ENCODE peak calls at places on chromosomes 12 and 14, in four cellular contexts. G is ovary, V is suprapubic skin, Z is prostate gland. O is an unnamed sample.

GRCh38 chr14:26597136-26598080 is at the start of gene NOVA1:
- DNase-seq in G (peak; percentile 30), V (peak; percentile 65), Z (no peak), O (no peak)

GRCh38 chr12:121576851-121577391 is 3.9 kb downstream of the KDM2B start:
- DNase-seq in G (peak; percentile 27), V (no peak), Z (no peak), O (no peak)

GRCh38 chr14:52939427-52939826 is 11.4 kb downstream of the FERMT2 start:
- DNase-seq in G (no peak), V (no peak), Z (no peak), O (no peak)

GRCh38 chr12:106288510-106289195 is 13.9 kb upstream of the TCP11L2 start:
- DNase-seq in G (no peak), V (no peak), Z (no peak), O (no peak)

GRCh38 chr14:62921466-62921865 is 123.8 kb downstream of the KCNH5 start:
- DNase-seq in G (no peak), V (no peak), Z (no peak), O (no peak)

GRCh38 chr12:57632898-57633825 is at the start of gene B4GALNT1:
- DNase-seq in G (no peak), V (peak; percentile 74), Z (no peak), O (no peak)

GRCh38 chr14:103372552-103373304 is 12.5 kb upstream of the MARK3 start:
- DNase-seq in G (no peak), V (no peak), Z (no peak), O (no peak)

GRCh38 chr14:99187858-99188257 is 84.1 kb downstream of the BCL11B start:
- DNase-seq in G (no peak), V (no peak), Z (no peak), O (no peak)

GRCh38 chr12:126907900-126908764 is 1358.8 kb upstream of the TMEM132C start:
- DNase-seq in G (no peak), V (no peak), Z (no peak), O (no peak)

GRCh38 chr14:72665259-72665658 is 228.6 kb downstream of the DPF3 start:
- DNase-seq in G (no peak), V (no peak), Z (no peak), O (no peak)
- TF ChIP-seq POLR2A in G (no peak), V (no peak), Z (no peak), O (no peak)

GRCh38 chr12:120376416-120376815 is 7.5 kb upstream of the MSI1 start:
- DNase-seq in G (no peak), V (no peak), Z (no peak), O (no peak)

GRCh38 chr12:120373683-120374082 is 4.7 kb upstream of the MSI1 start:
- DNase-seq in G (no peak), V (no peak), Z (no peak), O (no peak)

GRCh38 chr12:120377611-120378010 is 8.6 kb upstream of the MSI1 start:
- DNase-seq in G (no peak), V (no peak), Z (no peak), O (no peak)

GRCh38 chr12:120376009-120376408 is 7.0 kb upstream of the MSI1 start:
- DNase-seq in G (no peak), V (no peak), Z (no peak), O (no peak)

DNA sequence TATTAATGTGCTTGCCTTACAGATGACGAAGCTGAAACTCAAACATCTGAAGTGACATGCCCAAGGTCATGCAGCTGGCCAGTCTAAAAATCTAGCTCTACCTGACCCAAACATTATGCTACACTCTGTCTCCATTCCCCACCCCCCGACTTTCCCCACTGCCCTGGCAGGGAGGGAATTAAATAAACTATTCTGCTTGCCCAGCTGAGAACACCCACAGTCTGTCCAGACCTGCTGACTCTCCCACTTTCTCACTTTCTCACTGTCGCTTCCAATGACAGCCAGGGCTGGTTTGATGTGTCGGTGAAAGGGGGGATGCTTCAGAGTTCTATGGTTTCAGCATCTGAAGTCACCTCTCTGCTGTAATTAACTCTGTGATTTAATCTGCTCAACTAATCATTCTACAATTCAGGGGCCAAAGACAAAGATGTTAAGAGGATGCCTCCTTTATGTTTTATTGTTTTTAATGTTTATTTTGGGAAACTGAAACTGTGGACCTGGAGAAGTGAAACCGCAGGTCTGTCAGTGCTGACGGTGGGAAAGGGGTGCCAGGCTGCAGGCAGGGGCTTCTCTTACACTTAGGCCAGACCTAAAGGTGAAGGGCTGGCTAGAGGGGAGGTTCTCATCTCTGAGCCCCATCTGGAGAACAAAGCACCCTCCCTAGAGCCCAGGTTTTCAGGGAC is 8.1 kb upstream of the MSI1 start:
- DNase-seq in G (no peak), V (no peak), Z (no peak), O (no peak)
- H3K27ac ChIP-seq in G (no peak overlapping the region), V (no peak overlapping the region), Z (no peak overlapping the region), O (no peak overlapping the region)

DNA sequence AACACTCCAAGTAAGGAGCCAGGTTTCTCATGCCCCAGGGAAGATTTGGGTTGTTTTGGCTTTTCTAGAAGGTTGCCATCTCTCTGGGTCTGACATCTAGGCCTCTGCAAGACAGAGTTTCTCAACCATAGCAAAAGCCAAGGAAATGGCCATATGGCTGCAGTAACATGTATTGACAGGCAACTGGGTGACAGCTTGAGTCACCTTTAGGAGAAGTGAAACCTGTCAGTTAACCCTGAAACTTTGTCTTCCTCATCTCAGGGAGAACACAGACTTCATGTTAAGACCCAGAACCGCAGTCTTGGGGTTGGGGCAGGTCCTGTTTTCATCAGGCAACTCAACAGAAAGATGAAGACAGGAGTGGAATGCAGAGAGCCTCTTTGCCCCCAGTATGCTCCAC is 46.0 kb upstream of the PLBD1 start:
- DNase-seq in G (no peak), V (no peak), Z (no peak), O (no peak)
- TF ChIP-seq POLR2A in G (no peak), V (no peak), Z (no peak), O (no peak)

GRCh38 chr14:57656853-57657252 is 163.2 kb upstream of the CCDC198 start:
- DNase-seq in G (no peak), V (no peak), Z (no peak), O (no peak)

GRCh38 chr14:57657487-57657886 is 163.8 kb upstream of the CCDC198 start:
- DNase-seq in G (no peak), V (no peak), Z (no peak), O (no peak)
- H3K27ac ChIP-seq in G (no peak overlapping the region), V (no peak overlapping the region), Z (no peak overlapping the region), O (no peak overlapping the region)

GRCh38 chr12:76108356-76108755 is 23.9 kb upstream of the NAP1L1 start:
- DNase-seq in G (no peak), V (no peak), Z (no peak), O (no peak)
- TF ChIP-seq POLR2A in G (no peak), V (no peak), Z (no peak), O (no peak)

GRCh38 chr12:3107071-3107583 is 29.9 kb downstream of the TSPAN9 start:
- DNase-seq in G (peak; percentile 75), V (no peak), Z (no peak), O (no peak)

GRCh38 chr12:3103806-3104205 is 26.6 kb downstream of the TSPAN9 start:
- DNase-seq in G (no peak), V (no peak), Z (no peak), O (no peak)

GRCh38 chr12:3106564-3106963 is 29.4 kb downstream of the TSPAN9 start:
- DNase-seq in G (no peak), V (no peak), Z (no peak), O (no peak)

GRCh38 chr12:3107954-3108353 is 30.8 kb downstream of the TSPAN9 start:
- DNase-seq in G (no peak), V (no peak), Z (no peak), O (no peak)

GRCh38 chr12:3105690-3106479 is 28.7 kb downstream of the TSPAN9 start:
- DNase-seq in G (no peak), V (no peak), Z (no peak), O (no peak)
- H3K27ac ChIP-seq in G (no peak overlapping the region), V (no peak overlapping the region), Z (no peak overlapping the region), O (no peak overlapping the region)

DNA sequence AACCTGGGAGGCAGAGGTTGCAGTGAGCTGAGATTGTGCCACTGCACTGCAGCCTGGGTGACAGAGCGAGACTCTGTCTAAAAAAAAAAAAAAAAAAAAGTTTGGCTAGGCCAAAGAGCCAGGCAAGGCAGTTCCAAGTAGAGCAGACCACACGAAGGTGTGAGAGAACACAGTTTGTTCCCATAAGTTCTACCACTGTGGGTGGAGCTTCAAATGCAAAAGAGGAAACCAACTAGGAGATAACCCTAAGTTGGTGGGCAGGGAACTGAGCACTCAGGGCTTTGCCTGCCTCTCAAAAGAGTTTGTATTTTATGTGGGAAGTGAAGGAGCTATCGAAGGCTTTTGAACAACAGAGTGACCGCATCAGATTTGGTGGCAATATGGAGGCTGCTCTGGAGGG is 15.1 kb downstream of the SOCS2 start:
- DNase-seq in G (no peak), V (no peak), Z (no peak), O (no peak)
- TF ChIP-seq POLR2A in G (no peak), V (no peak), Z (no peak), O (no peak)

O was measured in esophagus squamous epithelium.